ENCODE peak calls at places on chromosomes 6 and 20, in ten cellular contexts. M is Karpas-422, J is astrocyte, F is psoas muscle, I is GM23248, V is pancreas, S is ovary, P is uterus, B is adrenal gland, X is upper lobe of left lung. T is an unnamed sample.

GRCh38 chr6:42978487-42978792 is 541 bp downstream of the PEX6 start:
- DNase-seq in M (peak; percentile 60), J (no peak), F (peak; percentile 83), I (peak; percentile 65), V (no peak), S (no peak), P (peak; percentile 27), B (peak; percentile 84), X (peak; percentile 32), T (no peak)

GRCh38 chr6:166486536-166486880 is 100.0 kb downstream of the RAMACL start:
- DNase-seq in M (no peak), J (no peak), F (no peak), I (no peak), V (no peak), S (no peak), P (no peak), B (no peak), X (no peak), T (no peak)

GRCh38 chr6:134864558-134864957 is 85.3 kb downstream of the ALDH8A1 start:
- DNase-seq in M (no peak), J (no peak), F (no peak), I (no peak), V (no peak), S (no peak), P (no peak), B (no peak), X (no peak), T (no peak)

GRCh38 chr20:2680046-2680445 is 12.5 kb upstream of the EBF4 start:
- DNase-seq in M (no peak), J (no peak), F (no peak), I (no peak), V (no peak), S (no peak), P (no peak), B (no peak), X (no peak), T (no peak)

GRCh38 chr6:31822038-31822821 is 5.3 kb upstream of the HSPA1B start:
- DNase-seq in M (peak; percentile 84), J (peak; percentile 60), F (peak; percentile 94), I (peak; percentile 90), V (peak; percentile 92), S (peak; percentile 87), P (peak; percentile 86), B (peak; percentile 96), X (peak; percentile 87), T (no peak)

GRCh38 chr6:163806761-163807499 is 392.4 kb downstream of the QKI start:
- DNase-seq in M (no peak), J (peak; percentile 39), F (no peak), I (peak; percentile 5), V (no peak), S (no peak), P (no peak), B (no peak), X (no peak), T (no peak)

GRCh38 chr6:98016565-98016964 is 733.5 kb upstream of the MMS22L start:
- DNase-seq in M (no peak), J (no peak), F (no peak), I (no peak), V (no peak), S (no peak), P (no peak), B (no peak), X (no peak), T (no peak)

GRCh38 chr6:39929733-39930461 is 4.4 kb downstream of the MOCS1 start:
- DNase-seq in M (no peak), J (no peak), F (no peak), I (peak; percentile 55), V (no peak), S (no peak), P (no peak), B (no peak), X (no peak), T (peak; percentile 52)

GRCh38 chr20:11204926-11205768 is 531.3 kb upstream of the JAG1 start:
- DNase-seq in M (peak; percentile 84), J (peak; percentile 41), F (peak; percentile 52), I (peak; percentile 75), V (peak; percentile 67), S (no peak), P (peak; percentile 29), B (peak; percentile 74), X (peak; percentile 70), T (no peak)

GRCh38 chr20:10622657-10623418 is 51.0 kb downstream of the JAG1 start:
- DNase-seq in M (no peak), J (peak; percentile 89), F (peak; percentile 74), I (peak; percentile 89), V (peak; percentile 38), S (peak; percentile 53), P (peak; percentile 66), B (no peak), X (no peak), T (no peak)

GRCh38 chr6:151012321-151013294 is 147.1 kb downstream of the MTHFD1L start:
- DNase-seq in M (no peak), J (peak; percentile 49), F (no peak), I (peak; percentile 12), V (no peak), S (no peak), P (no peak), B (no peak), X (no peak), T (no peak)

GRCh38 chr6:151018035-151018434 is 152.5 kb downstream of the MTHFD1L start:
- DNase-seq in M (no peak), J (peak; percentile 44), F (no peak), I (no peak), V (no peak), S (no peak), P (no peak), B (peak; percentile 14), X (no peak), T (no peak)

GRCh38 chr6:151015320-151015719 is 149.8 kb downstream of the MTHFD1L start:
- DNase-seq in M (no peak), J (no peak), F (no peak), I (no peak), V (no peak), S (no peak), P (no peak), B (no peak), X (no peak), T (no peak)

GRCh38 chr6:151016107-151016506 is 150.6 kb downstream of the MTHFD1L start:
- DNase-seq in M (no peak), J (no peak), F (no peak), I (no peak), V (no peak), S (no peak), P (no peak), B (no peak), X (no peak), T (no peak)

DNA sequence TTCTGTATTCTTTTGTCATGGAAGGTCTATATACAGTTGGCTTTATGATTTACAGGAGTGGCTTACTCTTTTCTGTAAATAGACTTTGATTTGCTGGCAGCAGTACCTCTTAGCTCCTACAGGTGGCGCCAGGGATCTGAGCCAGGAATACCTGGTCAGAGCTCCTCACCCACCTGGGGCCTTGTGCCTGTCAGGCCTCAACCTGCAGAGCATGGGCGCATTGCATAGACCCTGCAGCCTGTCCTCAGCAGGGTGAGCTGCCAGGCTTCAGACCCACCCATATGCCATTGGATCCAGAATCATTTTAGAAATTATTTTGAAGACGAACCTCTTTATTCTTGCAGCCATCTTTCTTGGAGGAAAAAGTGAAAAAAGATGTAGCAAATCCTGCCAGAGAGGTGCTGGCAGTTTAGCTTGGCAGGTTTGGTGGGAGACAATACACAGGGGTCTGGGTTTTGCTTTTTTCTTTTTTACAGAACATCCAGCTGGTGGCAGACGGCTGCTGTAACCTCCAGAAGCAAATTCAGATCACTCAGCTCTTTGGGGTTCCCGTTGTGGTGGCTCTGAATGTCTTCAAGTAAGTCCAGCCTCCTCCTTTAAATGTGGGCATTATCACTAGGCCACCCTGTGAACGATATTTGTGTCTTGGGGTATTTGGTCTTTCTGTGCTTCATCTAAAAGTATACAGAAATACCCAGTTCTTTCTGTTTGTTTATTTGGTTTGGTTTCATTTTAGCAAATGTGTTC is 149.1 kb downstream of the MTHFD1L start:
- DNase-seq in M (peak; percentile 86), J (no peak), F (peak; percentile 74), I (peak; percentile 53), V (peak; percentile 68), S (peak; percentile 60), P (peak; percentile 74), B (peak; percentile 87), X (peak; percentile 67), T (no peak)
- H3K4me3 ChIP-seq in M (no peak overlapping the region), J (no peak overlapping the region), F (no peak overlapping the region), I (no peak overlapping the region), V (no peak overlapping the region), S (no peak overlapping the region), P (no peak overlapping the region), B (no peak overlapping the region), X (peak overlapping the region; percentile 9), T (no peak overlapping the region)

DNA sequence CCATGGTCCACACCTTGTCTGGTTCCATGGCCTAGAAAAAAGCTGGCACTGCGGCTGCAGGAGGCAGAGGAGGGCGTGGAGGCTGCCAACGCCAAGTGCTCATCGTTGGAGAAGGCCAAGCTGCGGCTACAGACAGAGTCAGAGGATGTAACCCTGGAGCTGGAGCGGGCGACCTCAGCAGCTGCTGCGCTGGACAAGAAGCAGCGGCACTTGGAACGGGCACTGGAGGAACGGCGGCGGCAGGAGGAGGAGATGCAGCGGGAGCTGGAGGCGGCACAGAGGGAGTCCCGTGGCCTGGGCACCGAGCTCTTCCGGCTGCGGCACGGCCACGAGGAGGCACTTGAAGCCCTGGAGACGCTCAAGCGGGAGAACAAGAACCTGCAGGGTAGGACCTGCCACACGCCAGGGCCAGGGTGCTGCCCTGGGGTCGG is 43.4 kb downstream of the MYH7B start:
- DNase-seq in M (no peak), J (no peak), F (peak; percentile 80), I (no peak), V (no peak), S (no peak), P (no peak), B (no peak), X (no peak), T (no peak)
- H3K36me3 ChIP-seq in M (no peaks in the 10 kb centered on the region), J (no peaks in the 10 kb centered on the region), F (peaks cover 95% of the 10 kb centered on the region), I (no peaks in the 10 kb centered on the region), V (peaks cover 68% of the 10 kb centered on the region), S (no peaks in the 10 kb centered on the region), P (no peaks in the 10 kb centered on the region), B (no peaks in the 10 kb centered on the region), X (peaks cover 93% of the 10 kb centered on the region), T (peaks cover 53% of the 10 kb centered on the region)

DNA sequence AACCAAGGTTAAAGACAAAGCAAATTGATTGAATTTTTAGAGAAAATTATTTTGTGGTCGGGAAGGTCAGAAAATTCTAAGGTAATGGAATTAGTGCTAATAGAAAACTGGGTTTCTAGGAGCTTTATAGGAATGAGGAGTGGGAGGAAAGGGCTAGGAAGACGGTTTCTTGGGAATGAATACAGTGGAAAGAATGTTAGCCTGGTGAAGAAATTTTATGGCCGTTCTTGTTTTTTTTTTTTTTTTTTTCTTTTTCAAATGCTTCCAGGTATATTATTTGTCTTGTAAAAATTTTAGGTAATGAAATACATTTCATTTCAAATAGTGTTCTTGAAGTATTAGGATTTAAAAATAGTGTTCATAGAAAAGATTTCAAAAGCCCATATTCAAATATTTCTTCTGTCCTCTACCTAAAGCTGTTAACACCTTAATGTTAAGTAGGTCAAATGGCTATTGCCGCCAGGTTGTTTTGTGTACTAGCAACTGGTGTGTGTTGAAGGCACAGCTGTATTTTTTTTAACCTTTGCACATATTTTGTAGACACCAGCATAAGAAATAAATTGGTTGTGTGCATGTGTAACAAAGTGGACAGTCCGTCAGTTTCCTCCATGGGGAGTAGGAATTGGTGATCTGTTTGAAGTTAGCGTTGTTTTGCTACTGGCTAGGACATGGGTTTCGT is 32.3 kb downstream of the AFDN start:
- DNase-seq in M (no peak), J (peak; percentile 55), F (no peak), I (no peak), V (no peak), S (no peak), P (no peak), B (no peak), X (no peak), T (no peak)
- H3K4me3 ChIP-seq in M (no peak overlapping the region), J (peak overlapping the region; percentile 0), F (no peak overlapping the region), I (no peak overlapping the region), V (no peak overlapping the region), S (no peak overlapping the region), P (no peak overlapping the region), B (no peak overlapping the region), X (no peak overlapping the region), T (no peak overlapping the region)

GRCh38 chr6:3109755-3110154 is 8.8 kb upstream of the BPHL start:
- DNase-seq in M (no peak), J (no peak), F (no peak), I (no peak), V (no peak), S (no peak), P (no peak), B (no peak), X (no peak), T (no peak)
- H3K36me3 ChIP-seq in M (peaks cover 15% of the 10 kb centered on the region), J (peaks cover 43% of the 10 kb centered on the region), F (peaks cover 99% of the 10 kb centered on the region), I (peaks cover 67% of the 10 kb centered on the region), V (peaks cover 38% of the 10 kb centered on the region), S (no peaks in the 10 kb centered on the region), P (peaks cover 4% of the 10 kb centered on the region), B (no peaks in the 10 kb centered on the region), X (peaks cover 96% of the 10 kb centered on the region), T (peaks cover 30% of the 10 kb centered on the region)